ENCODE peak calls at places on chromosomes 11 and 22, in six cellular contexts. L is neural crest cell, E is uterus, X is lower lobe of right lung, F is cardiac fibroblast, M is retinal pigment epithelial cell. O is an unnamed sample.

GRCh38 chr22:33917744-33918406 is 2.4 kb downstream of the LARGE1 start:
- DNase-seq in L (no peak), E (no peak), X (no peak), F (peak; percentile 31), M (no peak), O (peak; percentile 49)

GRCh38 chr11:79440451-79441158 is at the start of gene TENM4:
- DNase-seq in L (peak; percentile 65), E (peak; percentile 72), X (peak; percentile 60), F (peak; percentile 73), M (peak; percentile 71), O (peak; percentile 62)

GRCh38 chr11:70488171-70488570 is 89.8 kb downstream of the CTTN start:
- DNase-seq in L (no peak), E (no peak), X (peak; percentile 20), F (no peak), M (no peak), O (no peak)

GRCh38 chr11:113014731-113015455 is 53.7 kb downstream of the NCAM1 start:
- DNase-seq in L (no peak), E (peak; percentile 53), X (peak; percentile 48), F (no peak), M (no peak), O (no peak)

GRCh38 chr22:44493206-44493605 is 4.8 kb downstream of the RTL6 start:
- DNase-seq in L (no peak), E (no peak), X (no peak), F (no peak), M (no peak), O (no peak)

GRCh38 chr22:32628626-32629587 is 154.3 kb downstream of the FBXO7 start:
- DNase-seq in L (no peak), E (no peak), X (no peak), F (no peak), M (no peak), O (no peak)

GRCh38 chr11:111663820-111664219 is 61.6 kb downstream of the SIK2 start:
- DNase-seq in L (no peak), E (peak; percentile 28), X (no peak), F (peak; percentile 48), M (peak; percentile 62), O (no peak)

GRCh38 chr11:18379201-18379600 is 15.2 kb upstream of the LDHA start:
- DNase-seq in L (no peak), E (no peak), X (no peak), F (no peak), M (no peak), O (no peak)

GRCh38 chr11:113974741-113975470 is at the start of gene HTR3A:
- DNase-seq in L (peak; percentile 16), E (peak; percentile 24), X (peak; percentile 77), F (no peak), M (no peak), O (no peak)

GRCh38 chr11:5553347-5553746 is 5.0 kb upstream of the OR52H1 start:
- DNase-seq in L (no peak), E (no peak), X (no peak), F (no peak), M (no peak), O (no peak)

GRCh38 chr11:12177739-12178338 is 67.4 kb downstream of the MICAL2 start:
- DNase-seq in L (no peak), E (no peak), X (no peak), F (peak; percentile 55), M (no peak), O (no peak)

GRCh38 chr11:72649215-72649976 is 24.8 kb downstream of the PDE2A start:
- DNase-seq in L (no peak), E (no peak), X (no peak), F (no peak), M (no peak), O (no peak)

GRCh38 chr22:27424319-27424718 is 377.2 kb downstream of the MN1 start:
- DNase-seq in L (no peak), E (no peak), X (no peak), F (peak; percentile 60), M (no peak), O (no peak)

GRCh38 chr11:132803436-132803835 is 728.9 kb downstream of the OPCML start:
- DNase-seq in L (no peak), E (no peak), X (no peak), F (peak; percentile 2), M (no peak), O (no peak)

GRCh38 chr22:38262051-38262795 is 10.6 kb downstream of the TMEM184B start:
- DNase-seq in L (no peak), E (peak; percentile 70), X (peak; percentile 82), F (peak; percentile 50), M (no peak), O (peak; percentile 69)

GRCh38 chr11:3182462-3182852 is 17.3 kb upstream of the OSBPL5 start:
- DNase-seq in L (no peak), E (no peak), X (peak; percentile 25), F (no peak), M (no peak), O (no peak)

GRCh38 chr11:69492201-69492991 is 10.9 kb downstream of the LINC01488 start:
- DNase-seq in L (no peak), E (no peak), X (peak; percentile 40), F (no peak), M (no peak), O (no peak)

GRCh38 chr11:47220401-47220821 is 5.6 kb downstream of the DDB2 start:
- DNase-seq in L (no peak), E (no peak), X (no peak), F (peak; percentile 92), M (no peak), O (no peak)

GRCh38 chr11:20208622-20209090 is 48.4 kb upstream of the DBX1 start:
- DNase-seq in L (peak; percentile 25), E (no peak), X (no peak), F (no peak), M (no peak), O (no peak)

GRCh38 chr22:36197601-36198146 is 3.9 kb downstream of the APOL4 start:
- DNase-seq in L (peak; percentile 29), E (no peak), X (no peak), F (no peak), M (no peak), O (peak; percentile 46)

GRCh38 chr11:44823920-44824704 is 97.3 kb downstream of the TSPAN18 start:
- DNase-seq in L (peak; percentile 56), E (no peak), X (no peak), F (no peak), M (no peak), O (no peak)

GRCh38 chr11:103494491-103494890 is 385.3 kb downstream of the DYNC2H1 start:
- DNase-seq in L (no peak), E (no peak), X (no peak), F (no peak), M (no peak), O (no peak)

GRCh38 chr22:19483481-19484244 is 3.9 kb downstream of the CDC45 start:
- DNase-seq in L (no peak), E (no peak), X (no peak), F (peak; percentile 98), M (no peak), O (no peak)

GRCh38 chr11:102120437-102120935 is 10.2 kb downstream of the YAP1 start:
- DNase-seq in L (no peak), E (no peak), X (no peak), F (no peak), M (no peak), O (no peak)

GRCh38 chr11:131409307-131409706 is 38.9 kb downstream of the NTM start:
- DNase-seq in L (no peak), E (no peak), X (no peak), F (no peak), M (no peak), O (no peak)

GRCh38 chr11:13339196-13340153 is 61.9 kb downstream of the BMAL1 start:
- DNase-seq in L (no peak), E (no peak), X (no peak), F (peak; percentile 93), M (peak; percentile 66), O (no peak)

GRCh38 chr11:15663778-15664218 is 549.1 kb downstream of the INSC start:
- DNase-seq in L (peak; percentile 28), E (no peak), X (no peak), F (no peak), M (no peak), O (no peak)

DNA sequence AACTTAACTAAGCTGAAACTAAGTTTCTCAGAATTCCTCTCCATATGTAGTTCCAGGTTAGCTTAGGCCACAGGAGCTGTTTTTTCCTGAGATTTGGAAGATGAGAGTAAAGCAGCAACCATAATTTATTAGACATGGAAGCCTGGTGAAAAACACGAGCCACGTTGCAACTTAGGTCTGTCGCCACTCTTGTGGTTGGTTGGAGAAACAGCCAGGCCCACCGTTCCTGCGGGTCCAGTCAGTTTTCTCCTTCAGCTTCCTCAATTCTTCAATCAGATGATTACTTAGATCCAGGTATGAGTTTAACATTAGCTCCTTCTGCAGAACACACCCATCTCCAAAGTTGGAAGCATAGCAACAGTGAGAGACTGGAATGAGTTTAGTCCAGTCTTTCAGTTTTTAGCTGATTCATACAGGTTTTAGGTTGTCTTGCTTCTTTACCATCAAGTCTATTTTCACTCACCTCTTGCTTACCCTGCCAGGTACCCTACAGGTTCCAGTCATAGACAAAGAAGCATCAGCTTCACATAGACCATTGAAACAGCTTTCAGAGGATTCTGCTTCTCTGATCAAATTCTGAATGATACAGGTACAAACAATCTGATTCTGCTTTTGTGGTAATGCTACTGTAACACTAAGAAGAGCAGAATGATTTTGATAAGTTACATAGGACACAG is 18.6 kb downstream of the CASP12 start:
- DNase-seq in L (no peak), E (no peak), X (no peak), F (no peak), M (no peak), O (no peak)
- TF ChIP-seq CTCF in L (peak; percentile 20), E (no peak), X (no peak), F (no peak), M (no peak), O (no peak)

GRCh38 chr11:88103337-88104206 is 71.7 kb downstream of the RAB38 start:
- DNase-seq in L (peak; percentile 3), E (no peak), X (peak; percentile 54), F (peak; percentile 81), M (peak; percentile 35), O (peak; percentile 16)
- TF ChIP-seq CTCF in L (peak; percentile 66), E (no peak), X (peak; percentile 50), F (peak; percentile 79), M (peak; percentile 64), O (peak; percentile 65)

GRCh38 chr11:59175104-59175503 is 3.2 kb downstream of the DTX4 start:
- DNase-seq in L (peak; percentile 36), E (no peak), X (peak; percentile 53), F (no peak), M (no peak), O (no peak)
- TF ChIP-seq CTCF in L (no peak), E (no peak), X (no peak), F (no peak), M (no peak), O (no peak)

DNA sequence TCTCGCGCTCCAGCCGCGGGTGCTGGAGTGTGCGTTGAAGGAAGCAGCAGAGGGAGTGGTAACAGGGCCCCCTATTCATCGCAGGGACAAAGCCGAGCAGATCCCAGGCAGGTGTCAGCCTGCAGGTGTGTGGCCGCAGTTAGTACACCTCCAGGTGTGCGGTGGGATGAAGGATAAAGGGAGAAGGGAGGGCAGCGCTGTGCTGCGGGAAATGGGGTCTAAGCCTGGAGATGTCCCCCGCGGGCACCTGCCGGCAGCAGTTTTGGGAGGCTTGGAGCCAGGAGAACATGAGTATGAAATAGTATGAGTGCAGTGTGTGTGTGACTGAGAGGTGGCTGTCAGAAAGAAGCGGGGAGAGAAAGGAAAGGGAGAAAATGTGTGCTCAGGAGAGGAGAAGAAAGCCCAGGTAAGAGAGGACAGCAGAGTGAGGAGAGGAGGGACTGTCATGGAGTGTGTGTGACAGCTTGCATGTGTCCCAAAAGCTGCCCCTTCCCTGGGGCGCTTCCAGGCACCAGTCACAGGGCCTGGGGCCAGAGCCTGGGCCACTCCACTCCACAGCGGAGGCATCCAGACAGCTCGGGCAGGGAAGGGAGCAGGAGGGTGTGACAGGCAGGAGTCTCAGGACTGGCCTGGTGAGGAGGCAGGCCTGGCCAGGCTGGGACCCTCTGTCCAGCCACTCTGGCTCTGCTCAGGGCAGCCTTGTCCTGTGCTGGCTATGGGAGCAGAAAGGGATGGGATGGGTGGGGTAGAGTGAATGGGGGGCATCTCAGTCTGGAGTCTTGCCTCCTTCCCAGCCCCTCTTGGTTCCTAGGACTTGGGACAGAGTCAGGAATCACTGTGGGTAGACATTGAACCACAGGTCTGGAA is 831 bp downstream of the MMP11 start:
- DNase-seq in L (no peak), E (no peak), X (no peak), F (no peak), M (no peak), O (no peak)
- TF ChIP-seq CTCF in L (no peak), E (no peak), X (no peak), F (no peak), M (no peak), O (no peak)

O was measured in GM13977.